ENCODE peak calls at places on chromosomes 4 and X, in four cellular contexts. L is CD4-positive, alpha-beta T cell; S is WERI-Rb-1; Y is testis. Z is an unnamed sample.

GRCh38 chr4:124828382-124828781 is 115.8 kb upstream of the ANKRD50 start:
- DNase-seq in S (no peak), Y (no peak), L (no peak), Z (no peak)

GRCh38 chr4:26220704-26221103 is 100.1 kb upstream of the RBPJ start:
- DNase-seq in L (no peak), Y (no peak), S (no peak), Z (no peak)

GRCh38 chrX:124098089-124098488 is 136.6 kb downstream of the STAG2 start:
- DNase-seq in S (no peak), L (no peak), Y (no peak), Z (no peak)

GRCh38 chr4:149426461-149426860 is 389.2 kb downstream of the IQCM start:
- DNase-seq in L (no peak), S (no peak), Y (no peak), Z (no peak)

GRCh38 chr4:147822128-147822527 is 90.2 kb downstream of the ARHGAP10 start:
- DNase-seq in S (no peak), Y (peak; percentile 95), L (no peak), Z (no peak)

GRCh38 chr4:123699823-123700822 is 303.5 kb downstream of the SPRY1 start:
- DNase-seq in S (no peak), L (no peak), Y (peak; percentile 32), Z (no peak)

GRCh38 chr4:140529434-140529833 is 5.5 kb downstream of the ELMOD2 start:
- DNase-seq in S (no peak), Y (peak; percentile 50), L (no peak), Z (no peak)

GRCh38 chr4:114383721-114384120 is 214.9 kb upstream of the UGT8 start:
- DNase-seq in L (no peak), S (no peak), Y (no peak), Z (no peak)

GRCh38 chrX:70332600-70332999 is 42.7 kb downstream of the KIF4A start:
- DNase-seq in L (no peak), S (no peak), Y (no peak), Z (no peak)

GRCh38 chr4:17688011-17688441 is 73.6 kb downstream of the MED28 start:
- DNase-seq in L (no peak), Y (no peak), S (no peak), Z (no peak)

GRCh38 chr4:92433272-92433758 is 129.5 kb downstream of the GRID2 start:
- DNase-seq in Y (no peak), S (no peak), L (no peak), Z (no peak)

GRCh38 chr4:124427095-124427767 is 285.3 kb downstream of the ANKRD50 start:
- DNase-seq in L (no peak), S (no peak), Y (no peak), Z (no peak)

GRCh38 chr4:117096462-117096861 is 11.1 kb upstream of the TRAM1L1 start:
- DNase-seq in L (no peak), S (no peak), Y (no peak), Z (no peak)

GRCh38 chr4:86959588-86960500 is 25.0 kb downstream of the AFF1 start:
- DNase-seq in Y (no peak), S (no peak), L (no peak), Z (no peak)

GRCh38 chrX:49177338-49177833 is 5.7 kb downstream of the PLP2 start:
- DNase-seq in L (no peak), Y (no peak), S (peak; percentile 45), Z (no peak)

GRCh38 chr4:768076-768475 is 57.9 kb downstream of the CPLX1 start:
- DNase-seq in L (no peak), Y (no peak), S (no peak), Z (no peak)

GRCh38 chr4:155900402-155900801 is 3.1 kb upstream of the TDO2 start:
- DNase-seq in S (no peak), L (no peak), Y (no peak), Z (no peak)

GRCh38 chr4:86296865-86297264 is 63.0 kb downstream of the MAPK10 start:
- DNase-seq in L (no peak), S (no peak), Y (no peak), Z (no peak)

GRCh38 chr4:66959207-66959606 is 586.1 kb downstream of the CENPC start:
- DNase-seq in S (no peak), L (no peak), Y (no peak), Z (no peak)

GRCh38 chr4:86250006-86250405 is 109.8 kb downstream of the MAPK10 start:
- DNase-seq in L (no peak), Y (no peak), S (no peak), Z (no peak)

GRCh38 chr4:2076908-2077534 is 17.9 kb downstream of the NAT8L start:
- DNase-seq in Y (peak; percentile 14), S (no peak), L (peak; percentile 12), Z (peak; percentile 31)

GRCh38 chrX:15240414-15240813 is 29.5 kb downstream of the ASB9 start:
- DNase-seq in Y (no peak), L (no peak), S (no peak), Z (no peak)

GRCh38 chrX:24682739-24683432 is 10.8 kb upstream of the POLA1 start:
- DNase-seq in Y (no peak), L (no peak), S (no peak), Z (no peak)

GRCh38 chr4:8158710-8159521 is at the start of gene ABLIM2:
- DNase-seq in Y (peak; percentile 98), L (peak; percentile 100), S (peak; percentile 99), Z (peak; percentile 100)

GRCh38 chrX:136694491-136695087 is 46.6 kb downstream of the CD40LG start:
- DNase-seq in L (no peak), S (no peak), Y (no peak), Z (peak; percentile 51)

GRCh38 chr4:53932784-53933183 is 131.6 kb downstream of the CHIC2 start:
- DNase-seq in Y (no peak), S (no peak), L (no peak), Z (no peak)

GRCh38 chr4:3780347-3781171 is 14.4 kb downstream of the ADRA2C start:
- DNase-seq in L (no peak), S (no peak), Y (no peak), Z (no peak)

GRCh38 chrX:23435108-23435507 is 100.5 kb downstream of the PTCHD1 start:
- DNase-seq in S (no peak), L (no peak), Y (no peak), Z (no peak)

GRCh38 chrX:10922158-10922557 is 189.0 kb upstream of the HCCS start:
- DNase-seq in S (no peak), L (no peak), Y (no peak), Z (no peak)

GRCh38 chrX:39440734-39441305 is 639.6 kb downstream of the MID1IP1 start:
- DNase-seq in L (no peak), Y (no peak), S (no peak), Z (no peak)

GRCh38 chr4:6513678-6514077 is 41.3 kb upstream of the PPP2R2C start:
- DNase-seq in L (no peak), S (no peak), Y (no peak), Z (no peak)

GRCh38 chr4:34422472-34422871 is 1821.8 kb downstream of the ARAP2 start:
- DNase-seq in S (no peak), L (no peak), Y (no peak), Z (no peak)

GRCh38 chrX:56729152-56729557 is at the start of gene NBDY:
- DNase-seq in S (peak; percentile 25), L (peak; percentile 35), Y (peak; percentile 77), Z (peak; percentile 13)

GRCh38 chr4:967113-968104 is 6.0 kb downstream of the DGKQ start:
- DNase-seq in S (no peak), Y (no peak), L (no peak), Z (no peak)

GRCh38 chr4:25001499-25001898 is 29.2 kb downstream of the LGI2 start:
- DNase-seq in Y (no peak), L (no peak), S (no peak), Z (no peak)

GRCh38 chr4:3316146-3316545 is 23.3 kb downstream of the RGS12 start:
- DNase-seq in S (no peak), L (no peak), Y (no peak), Z (no peak)

GRCh38 chr4:89283226-89283974 is 24.2 kb downstream of the GPRIN3 start:
- DNase-seq in S (no peak), Y (no peak), L (no peak), Z (no peak)

GRCh38 chrX:115650449-115650848 is 89.5 kb downstream of the PLS3 start:
- DNase-seq in L (no peak), S (no peak), Y (no peak), Z (no peak)

GRCh38 chr4:186676531-186677158 is 47.0 kb downstream of the FAT1 start:
- DNase-seq in L (no peak), Y (no peak), S (no peak), Z (no peak)

GRCh38 chrX:42089014-42089413 is 165.7 kb upstream of the CASK start:
- DNase-seq in S (no peak), Y (no peak), L (no peak), Z (no peak)

GRCh38 chr4:121191351-121191750 is 27.2 kb upstream of the TNIP3 start:
- DNase-seq in Y (no peak), L (no peak), S (no peak), Z (no peak)
- TF ChIP-seq CTCF in Y (no peak), L (no peak), S (no peak), Z (no peak)

GRCh38 chrX:68500105-68500504 is 1.3 kb downstream of the YIPF6 start:
- DNase-seq in L (no peak), S (no peak), Y (no peak), Z (no peak)

GRCh38 chrX:68498508-68499379 is at the start of gene YIPF6:
- DNase-seq in Y (peak; percentile 85), S (peak; percentile 73), L (peak; percentile 60), Z (peak; percentile 73)

GRCh38 chrX:68503830-68504229 is 5.0 kb downstream of the YIPF6 start:
- DNase-seq in S (no peak), L (no peak), Y (no peak), Z (no peak)

GRCh38 chrX:68492583-68492982 is 6.3 kb upstream of the YIPF6 start:
- DNase-seq in L (no peak), Y (no peak), S (no peak), Z (no peak)

GRCh38 chrX:68498044-68498507 is 775 bp upstream of the YIPF6 start:
- DNase-seq in S (no peak), L (no peak), Y (no peak), Z (no peak)
- TF ChIP-seq CTCF in S (peak; percentile 2), L (no peak), Y (no peak), Z (no peak)

GRCh38 chr4:11624370-11624769 is 195.7 kb upstream of the HS3ST1 start:
- DNase-seq in L (no peak), Y (no peak), S (no peak), Z (no peak)
- TF ChIP-seq CTCF in L (no peak), Y (no peak), S (no peak), Z (no peak)

DNA sequence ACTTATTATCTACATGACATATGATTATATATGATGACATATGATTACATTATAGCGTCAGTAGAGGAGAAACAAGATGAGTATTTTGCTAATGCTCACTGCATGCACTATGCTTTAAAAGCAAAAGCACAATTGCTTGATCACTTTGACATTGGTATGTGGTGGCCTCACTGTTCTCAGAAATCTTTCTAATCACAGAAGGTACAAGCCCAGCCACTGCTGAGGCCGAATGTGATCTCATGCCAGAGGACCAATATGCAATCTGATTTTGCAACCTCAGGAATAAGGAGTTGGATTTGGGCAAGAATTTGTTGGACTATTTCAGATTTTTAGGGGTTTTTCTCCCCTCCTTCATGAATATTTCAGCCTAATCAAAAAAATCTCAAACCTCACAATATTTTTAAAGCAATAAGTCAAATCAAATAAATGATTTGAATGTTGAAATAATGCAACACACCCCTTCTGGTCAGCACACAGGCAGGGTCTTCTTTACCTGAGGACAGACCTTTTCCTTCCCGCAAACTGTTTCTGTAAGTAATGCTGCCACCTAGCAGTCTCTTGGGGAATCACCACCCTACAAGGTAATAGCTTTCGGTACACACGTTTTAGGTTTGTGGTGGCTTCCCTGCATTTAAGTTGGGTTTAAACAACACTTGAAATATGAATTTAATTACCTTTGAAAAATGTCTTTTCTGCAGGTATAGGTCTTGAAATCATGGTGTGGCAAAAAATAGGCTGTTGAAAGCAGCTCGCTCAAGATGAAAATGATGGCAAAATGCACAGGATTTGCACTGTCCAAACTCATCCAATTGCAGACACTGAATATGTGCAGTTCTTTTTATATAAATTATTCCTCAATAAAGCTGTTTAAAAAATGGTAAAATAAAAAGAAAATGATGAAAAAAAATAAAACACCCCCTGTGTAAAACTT is 4.8 kb upstream of the CXCL13 start:
- DNase-seq in L (no peak), S (peak; percentile 27), Y (peak; percentile 52), Z (peak; percentile 45)
- TF ChIP-seq CTCF in L (peak; percentile 81), S (peak; percentile 75), Y (peak; percentile 72), Z (peak; percentile 84)